ENCODE peak calls at places on chromosomes 7 and 10, in six cellular contexts. O, C, U, M, G and H are unnamed samples.

GRCh38 chr10:114188876-114189275 is 9.7 kb downstream of the TDRD1 start:
- DNase-seq in M (no peak), O (no peak), C (no peak), G (no peak), U (no peak), H (no peak)

GRCh38 chr10:32982293-32982709 is 24.3 kb upstream of the ITGB1 start:
- DNase-seq in U (no peak), M (no peak), G (no peak), C (no peak), O (no peak), H (no peak)

GRCh38 chr10:70584941-70585544 is 17.5 kb downstream of the PRF1 start:
- DNase-seq in C (peak), U (no peak), G (no peak), M (no peak), O (no peak), H (no peak)

GRCh38 chr7:87886875-87887274 is 10.6 kb downstream of the DBF4 start:
- DNase-seq in O (no peak), G (no peak), U (no peak), C (no peak), M (no peak), H (no peak)

GRCh38 chr10:67788028-67788886 is 49.7 kb downstream of the DNAJC12 start:
- DNase-seq in O (peak), G (peak), M (peak), U (no peak), C (peak), H (no peak)

GRCh38 chr7:151110236-151110940 is 24.1 kb downstream of the AGAP3 start:
- DNase-seq in U (no peak), O (no peak), G (no peak), M (no peak), C (no peak), H (no peak)

GRCh38 chr10:102791754-102792153 is 45.5 kb downstream of the CYP17A1 start:
- DNase-seq in O (no peak), C (no peak), G (no peak), U (no peak), M (no peak), H (no peak)

GRCh38 chr7:16669581-16669980 is 23.6 kb downstream of the BZW2 start:
- DNase-seq in O (no peak), U (no peak), G (no peak), M (no peak), C (no peak), H (no peak)

GRCh38 chr10:34759161-34759836 is 55.8 kb downstream of the PARD3 start:
- DNase-seq in U (no peak), G (no peak), O (no peak), M (no peak), C (no peak), H (no peak)

GRCh38 chr7:117572826-117573620 is 93.2 kb downstream of the CFTR start:
- DNase-seq in M (no peak), U (no peak), G (no peak), C (no peak), O (no peak), H (no peak)

GRCh38 chr10:132626761-132627735 is 89.5 kb downstream of the INPP5A start:
- DNase-seq in O (no peak), G (peak), U (no peak), M (no peak), C (no peak), H (no peak)

GRCh38 chr7:43642897-43643630 is 60.2 kb downstream of the STK17A start:
- DNase-seq in O (no peak), G (peak), M (no peak), U (no peak), C (no peak), H (no peak)

GRCh38 chr10:52004342-52004949 is 305.1 kb upstream of the CSTF2T start:
- DNase-seq in O (no peak), M (no peak), U (no peak), G (no peak), C (no peak), H (no peak)

GRCh38 chr7:86904949-86905834 is 154.3 kb downstream of the ELAPOR2 start:
- DNase-seq in G (no peak), C (no peak), M (no peak), U (no peak), O (no peak), H (no peak)

GRCh38 chr10:113087082-113088029 is 137.3 kb downstream of the TCF7L2 start:
- DNase-seq in M (no peak), O (no peak), C (peak), U (peak), G (no peak), H (no peak)

GRCh38 chr7:20343211-20343610 is 12.5 kb downstream of the ITGB8 start:
- DNase-seq in U (no peak), G (no peak), M (no peak), O (no peak), C (no peak), H (no peak)

GRCh38 chr10:34904191-34904590 is 89.1 kb upstream of the PARD3 start:
- DNase-seq in U (no peak), G (no peak), M (no peak), C (no peak), O (no peak), H (no peak)

GRCh38 chr7:103712991-103713778 is 267.2 kb upstream of the SLC26A5 start:
- DNase-seq in C (no peak), G (no peak), M (no peak), O (no peak), U (no peak), H (no peak)

GRCh38 chr10:113788604-113789083 is 37.2 kb downstream of the PLEKHS1 start:
- DNase-seq in G (no peak), M (no peak), U (peak), O (peak), C (peak), H (no peak)

GRCh38 chr10:120861200-120861599 is 10.0 kb downstream of the WDR11 start:
- DNase-seq in M (no peak), O (no peak), G (no peak), C (no peak), U (no peak), H (no peak)

GRCh38 chr10:33371234-33371633 is 36.8 kb upstream of the NRP1 start:
- DNase-seq in C (no peak), G (no peak), O (no peak), M (no peak), U (no peak), H (no peak)

GRCh38 chr7:118153551-118154177 is 30.3 kb upstream of the LSM8 start:
- DNase-seq in C (no peak), U (no peak), G (no peak), O (no peak), M (no peak), H (no peak)

GRCh38 chr10:95201736-95202135 is 7.7 kb downstream of the ACSM6 start:
- DNase-seq in G (no peak), O (no peak), C (no peak), U (no peak), M (no peak), H (no peak)

GRCh38 chr7:87671-88070 is 104.7 kb upstream of the FAM20C start:
- DNase-seq in C (no peak), M (no peak), O (no peak), U (no peak), G (no peak), H (no peak)

GRCh38 chr7:155341463-155341983 is 43.8 kb downstream of the INSIG1 start:
- DNase-seq in U (no peak), C (no peak), O (no peak), M (no peak), G (no peak), H (no peak)

GRCh38 chr7:112162161-112163020 is 43.8 kb downstream of the DOCK4 start:
- DNase-seq in M (no peak), U (peak), O (no peak), C (peak), G (no peak), H (no peak)

GRCh38 chr10:3136336-3136735 is 36.2 kb downstream of the PITRM1 start:
- DNase-seq in O (no peak), M (no peak), G (peak), C (no peak), U (no peak), H (no peak)

GRCh38 chr7:77426052-77426404 is 9.9 kb upstream of the GSAP start:
- DNase-seq in G (no peak), C (no peak), M (no peak), O (no peak), U (no peak), H (no peak)

GRCh38 chr10:124068929-124069328 is 24.5 kb downstream of the CHST15 start:
- DNase-seq in M (no peak), G (no peak), U (no peak), O (no peak), C (no peak), H (no peak)

GRCh38 chr7:90276033-90276728 is 31.2 kb downstream of the CFAP69 start:
- DNase-seq in U (no peak), G (no peak), C (no peak), M (no peak), O (no peak), H (no peak)

GRCh38 chr10:43229208-43230061 is 37.4 kb downstream of the RASGEF1A start:
- DNase-seq in M (no peak), O (no peak), C (no peak), U (no peak), G (peak), H (no peak)

GRCh38 chr7:147571436-147572180 is 1019.0 kb upstream of the C7orf33 start:
- DNase-seq in M (no peak), G (no peak), O (no peak), C (no peak), U (no peak), H (no peak)

GRCh38 chr7:71867626-71868025 is 544.5 kb downstream of the CALN1 start:
- DNase-seq in C (no peak), O (no peak), G (no peak), M (no peak), U (no peak), H (no peak)

GRCh38 chr10:46288601-46289206 is 1.9 kb downstream of the ANTXRL start:
- DNase-seq in O (no peak), C (no peak), U (no peak), M (no peak), G (peak), H (no peak)

GRCh38 chr7:106888204-106888603 is 23.1 kb downstream of the PIK3CG start:
- DNase-seq in G (no peak), M (no peak), O (no peak), U (no peak), C (no peak), H (no peak)

GRCh38 chr7:106893591-106893990 is 28.5 kb downstream of the PIK3CG start:
- DNase-seq in O (no peak), C (no peak), U (no peak), M (no peak), G (no peak), H (no peak)

GRCh38 chr7:106895246-106895864 is 30.3 kb downstream of the PIK3CG start:
- DNase-seq in G (peak), C (no peak), M (no peak), O (peak), U (no peak), H (no peak)

GRCh38 chr7:106890952-106891351 is 25.9 kb downstream of the PIK3CG start:
- DNase-seq in G (no peak), C (no peak), O (no peak), M (no peak), U (no peak), H (no peak)

GRCh38 chr7:106891545-106892410 is 26.7 kb downstream of the PIK3CG start:
- DNase-seq in U (no peak), G (no peak), M (no peak), O (no peak), C (no peak), H (no peak)
- TF ChIP-seq CTCF in U (no peak), G (no peak), M (no peak), O (peak), C (no peak), H (peak)

GRCh38 chr10:91022390-91022789 is 101.5 kb upstream of the ANKRD1 start:
- DNase-seq in G (no peak), O (no peak), M (no peak), C (no peak), U (no peak), H (no peak)
- TF ChIP-seq CTCF in G (no peak), O (no peak), M (no peak), C (no peak), U (no peak), H (no peak)

GRCh38 chr7:8228766-8229674 is 32.9 kb downstream of the ICA1 start:
- DNase-seq in G (no peak), M (no peak), U (no peak), O (no peak), C (no peak), H (no peak)
- TF ChIP-seq CTCF in G (no peak), M (no peak), U (no peak), O (no peak), C (no peak), H (no peak)

DNA sequence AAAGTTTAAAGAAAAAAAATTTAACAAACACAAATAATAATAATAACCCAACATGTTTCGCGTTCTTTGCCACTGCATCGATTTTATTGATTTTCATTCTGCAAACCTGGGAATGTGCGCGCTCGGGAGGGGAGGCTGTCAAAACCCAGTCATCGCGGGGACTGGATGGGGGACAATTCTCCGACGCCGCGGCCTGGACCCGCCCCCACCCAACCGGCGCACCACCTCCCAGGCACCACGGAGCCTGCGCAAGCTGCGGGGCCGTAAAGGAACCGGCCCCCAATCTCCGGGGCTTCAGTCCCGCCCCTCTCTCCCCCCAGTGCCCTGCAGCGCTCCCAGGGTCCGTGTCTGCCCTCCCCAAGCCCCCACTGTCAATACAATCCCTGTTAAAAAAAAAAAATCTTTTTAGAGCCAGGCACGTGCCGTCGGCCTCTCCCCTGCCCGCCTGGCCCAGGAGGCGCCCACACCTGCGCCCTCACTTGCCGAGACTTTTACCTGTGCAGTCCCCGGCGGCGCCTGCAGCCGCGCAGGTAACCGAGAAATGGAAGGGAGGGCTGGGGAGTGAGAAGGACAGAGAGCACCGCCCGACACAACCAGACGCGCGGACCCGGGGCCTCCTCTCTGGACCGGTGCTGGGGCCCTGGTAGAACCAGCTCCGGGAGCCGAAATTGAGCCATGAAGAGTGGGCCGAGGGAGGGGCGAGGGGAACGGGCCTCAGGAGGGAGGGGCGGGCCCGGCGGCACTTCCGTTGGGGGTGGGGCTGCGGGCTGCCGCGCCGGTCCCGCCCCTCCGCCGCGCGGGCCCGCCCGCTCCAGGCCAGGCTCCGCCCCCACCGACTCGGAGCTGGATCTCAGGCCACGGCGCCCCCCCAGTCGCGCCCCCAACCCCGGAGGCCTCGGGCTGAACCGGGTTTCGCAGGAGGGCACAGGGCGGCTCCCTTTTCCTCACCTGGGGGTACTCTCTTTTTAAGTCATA is 7.6 kb upstream of the ZNF503 start:
- DNase-seq in C (peak), O (peak), G (peak), M (no peak), U (no peak), H (peak)
- TF ChIP-seq CTCF in C (no peak), O (no peak), G (no peak), M (no peak), U (peak), H (no peak)

GRCh38 chr10:104329754-104330153 is 8.5 kb downstream of the ITPRIP start:
- DNase-seq in G (peak), M (no peak), U (no peak), O (no peak), C (no peak), H (no peak)

GRCh38 chr10:104328636-104328915 is 9.7 kb downstream of the ITPRIP start:
- DNase-seq in C (no peak), M (no peak), U (no peak), O (no peak), G (no peak), H (no peak)

GRCh38 chr10:104328916-104329710 is 9.2 kb downstream of the ITPRIP start:
- DNase-seq in C (no peak), O (peak), G (peak), M (peak), U (no peak), H (no peak)

GRCh38 chr10:104326991-104327610 is 11.2 kb downstream of the ITPRIP start:
- DNase-seq in G (peak), M (no peak), O (no peak), C (no peak), U (no peak), H (no peak)

DNA sequence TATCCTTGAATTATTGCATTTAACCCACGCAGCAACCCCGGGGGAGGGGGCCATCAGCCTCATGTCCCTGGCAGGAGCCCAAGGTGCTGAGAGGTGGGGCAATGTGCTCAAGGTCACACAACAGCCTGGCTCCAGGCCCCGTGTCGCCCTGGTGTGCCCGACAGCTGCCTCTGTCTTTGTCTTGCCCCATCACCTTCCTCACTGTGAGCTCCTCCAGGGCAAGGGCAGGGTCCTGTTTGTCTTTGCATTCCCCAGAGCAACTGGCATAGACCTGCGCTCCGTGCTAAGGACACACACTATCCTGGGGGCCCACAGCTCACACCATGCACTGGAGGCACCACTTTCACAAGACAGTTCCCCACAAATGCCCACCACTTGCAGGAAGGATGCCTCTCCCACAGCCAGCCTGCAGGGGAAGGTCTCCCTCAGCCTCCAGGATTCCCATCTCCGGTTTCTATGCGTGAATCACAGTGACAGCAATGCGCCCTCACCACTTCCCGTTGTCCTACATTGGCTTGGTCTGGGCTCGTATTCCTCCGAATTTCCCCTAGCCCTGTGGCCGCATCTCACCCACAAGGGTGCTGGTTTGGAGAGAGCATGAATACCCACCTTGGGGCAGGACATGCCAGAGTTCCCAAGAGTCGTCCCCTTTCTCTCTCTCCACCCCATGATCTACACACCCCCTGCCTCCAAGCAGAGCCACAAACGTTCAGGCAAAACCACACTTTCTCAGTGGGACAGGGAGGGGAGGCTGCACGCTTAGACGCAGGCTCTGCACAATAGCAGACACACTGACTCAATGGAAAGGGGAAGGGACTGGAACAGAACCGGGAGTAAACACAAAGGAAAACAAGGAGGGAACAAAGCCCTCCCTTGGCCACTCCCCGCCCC is 10.3 kb downstream of the ITPRIP start:
- DNase-seq in C (no peak), G (peak), O (no peak), U (no peak), M (no peak), H (no peak)
- TF ChIP-seq CTCF in C (no peak), G (no peak), O (no peak), U (peak), M (no peak), H (no peak)

GRCh38 chr10:77922551-77923179 is 3.9 kb downstream of the DLG5 start:
- DNase-seq in U (no peak), C (no peak), O (no peak), G (no peak), M (no peak), H (no peak)

GRCh38 chr10:77927343-77928256 is 1.0 kb upstream of the DLG5 start:
- DNase-seq in O (no peak), C (no peak), M (no peak), U (no peak), G (no peak), H (no peak)

GRCh38 chr10:77925410-77925794 is 1.2 kb downstream of the DLG5 start:
- DNase-seq in C (no peak), M (no peak), U (no peak), G (no peak), O (no peak), H (no peak)

GRCh38 chr10:77925795-77926565 is 575 bp downstream of the DLG5 start:
- DNase-seq in M (no peak), O (peak), C (peak), G (peak), U (no peak), H (no peak)

GRCh38 chr10:77926566-77927342 is at the start of gene DLG5:
- DNase-seq in M (no peak), C (peak), G (peak), U (no peak), O (peak), H (no peak)
- TF ChIP-seq CTCF in M (no peak), C (no peak), G (no peak), U (no peak), O (no peak), H (no peak)

GRCh38 chr7:122143751-122144711 is at the start of gene AASS:
- DNase-seq in G (peak), C (peak), M (peak), O (peak), U (peak), H (peak)
- TF ChIP-seq CTCF in G (no peak), C (no peak), M (no peak), O (peak), U (no peak), H (no peak)